ENCODE peak calls at places on chromosomes 5 and 9, in five cellular contexts. Z, L, X, S and I are unnamed samples.

GRCh38 chr9:93473411-93473810 is 20.0 kb upstream of the FAM120AOS start:
- DNase-seq in X (no peak), S (no peak), L (no peak), Z (no peak), I (no peak)

GRCh38 chr9:86946712-86947145 is 577 bp downstream of the GAS1 start:
- DNase-seq in S (peak; percentile 19), L (peak; percentile 92), Z (peak; percentile 69), X (peak; percentile 66), I (no peak)

GRCh38 chr5:66849803-66850202 is 253.6 kb downstream of the MAST4 start:
- DNase-seq in Z (no peak), L (no peak), S (no peak), X (no peak), I (no peak)

GRCh38 chr5:1660511-1660910 is 136.8 kb upstream of the LPCAT1 start:
- DNase-seq in X (no peak), Z (no peak), L (peak; percentile 77), S (no peak), I (no peak)

GRCh38 chr9:2623046-2623865 is 1.7 kb downstream of the VLDLR start:
- DNase-seq in L (peak; percentile 84), Z (peak; percentile 80), X (peak; percentile 75), S (no peak), I (peak; percentile 83)

GRCh38 chr5:37424441-37424840 is 45.3 kb downstream of the WDR70 start:
- DNase-seq in L (no peak), S (no peak), X (no peak), Z (no peak), I (no peak)

GRCh38 chr9:79685576-79685975 is 113.8 kb downstream of the TLE4 start:
- DNase-seq in X (no peak), Z (no peak), L (no peak), S (no peak), I (no peak)

GRCh38 chr5:124630767-124631704 is 115.4 kb downstream of the ZNF608 start:
- DNase-seq in Z (no peak), L (no peak), S (no peak), X (no peak), I (no peak)

GRCh38 chr5:72079288-72079687 is 28.0 kb upstream of the MAP1B start:
- DNase-seq in Z (no peak), L (no peak), S (no peak), X (peak; percentile 19), I (no peak)

GRCh38 chr5:40601198-40601868 is 78.4 kb upstream of the PTGER4 start:
- DNase-seq in L (no peak), X (no peak), Z (no peak), S (no peak), I (no peak)

GRCh38 chr5:73182282-73182681 is 9.3 kb downstream of the TMEM174 start:
- DNase-seq in S (no peak), L (no peak), X (no peak), Z (no peak), I (no peak)

GRCh38 chr5:64784451-64785025 is 15.8 kb downstream of the CWC27 start:
- DNase-seq in X (peak; percentile 53), Z (peak; percentile 63), L (peak; percentile 90), S (peak; percentile 92), I (peak; percentile 77)

DNA sequence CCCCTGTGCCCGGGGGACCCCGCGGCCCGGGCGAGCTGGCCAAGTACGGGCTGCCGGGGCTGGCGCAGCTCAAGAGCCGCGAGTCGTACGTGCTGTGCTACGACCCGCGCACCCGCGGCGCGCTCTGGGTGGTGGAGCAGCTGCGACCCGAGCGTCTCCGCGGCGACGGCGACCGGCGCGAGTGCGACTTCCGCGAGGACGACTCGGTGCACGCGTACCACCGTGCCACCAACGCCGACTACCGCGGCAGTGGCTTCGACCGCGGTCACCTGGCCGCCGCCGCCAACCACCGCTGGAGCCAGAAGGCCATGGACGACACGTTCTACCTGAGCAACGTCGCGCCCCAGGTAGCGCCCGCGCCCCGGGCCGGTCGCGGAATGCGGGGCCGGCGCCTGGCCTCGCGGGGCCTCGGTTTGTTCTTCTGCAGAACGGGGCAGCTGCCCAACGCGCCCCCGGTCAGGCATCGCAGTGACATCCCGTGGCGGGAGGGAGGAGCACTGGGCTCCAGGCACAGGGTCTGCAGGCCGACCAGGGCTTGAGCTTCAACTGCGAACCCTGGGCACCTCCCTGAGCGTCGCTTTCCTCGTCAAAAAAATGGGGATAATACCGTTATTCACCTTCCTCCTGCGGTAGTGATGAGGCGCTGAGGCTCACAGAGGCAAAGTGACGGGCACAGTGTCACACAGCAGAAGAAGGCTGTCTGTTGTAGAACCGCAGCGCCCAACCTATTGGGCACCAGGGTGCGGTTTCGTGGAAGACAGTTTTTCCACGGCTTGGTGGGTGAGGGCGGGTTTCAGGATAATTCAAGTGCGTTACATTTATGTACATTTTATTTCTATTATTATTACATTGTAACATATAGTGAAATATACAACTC is 777 bp downstream of the ENDOG start:
- DNase-seq in X (no peak), Z (peak; percentile 48), L (no peak), S (no peak), I (peak; percentile 58)
- TF ChIP-seq POLR2A in X (no peak), Z (no peak), L (no peak), S (no peak), I (no peak)

DNA sequence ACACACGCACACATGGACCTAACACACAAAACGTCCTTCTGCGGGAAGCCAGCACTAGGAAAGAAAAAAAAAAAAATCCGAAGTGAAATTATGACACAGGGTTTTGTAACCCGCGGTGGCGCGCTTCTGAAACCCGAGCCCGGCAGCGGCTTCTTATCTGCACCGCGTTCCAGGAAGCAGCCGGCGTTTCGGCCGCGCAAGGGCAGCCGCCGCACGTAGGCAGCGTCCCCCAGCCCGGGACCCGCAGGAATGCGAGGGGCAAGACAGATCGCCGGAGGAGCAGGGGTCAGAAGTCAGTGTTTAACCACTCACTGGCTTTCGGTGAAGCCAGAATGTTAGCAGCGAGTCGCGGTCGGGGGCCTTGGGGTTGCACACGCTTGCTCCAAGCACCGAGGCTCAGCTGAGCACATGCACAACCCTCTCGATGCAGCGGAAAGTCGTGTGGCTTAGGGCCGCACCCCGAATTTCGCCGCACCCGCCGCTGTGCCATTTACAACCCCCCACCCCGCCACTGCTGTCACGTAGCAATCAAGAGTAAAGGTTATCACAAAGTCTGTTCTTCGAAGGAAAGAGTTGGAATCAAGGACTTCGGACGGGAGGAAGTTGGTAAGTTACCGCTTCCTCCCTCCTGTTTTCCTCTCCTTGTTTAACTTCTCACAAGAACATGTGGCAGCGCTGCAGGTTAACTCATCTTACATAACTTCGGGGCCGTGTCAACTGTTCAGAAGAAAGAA is 167.9 kb downstream of the AUH start:
- DNase-seq in Z (peak; percentile 86), S (peak; percentile 82), L (peak; percentile 95), X (peak; percentile 92), I (peak; percentile 92)
- TF ChIP-seq POLR2A in Z (peak; percentile 68), S (no peak), L (no peak), X (peak; percentile 84), I (peak; percentile 96)

GRCh38 chr9:128552153-128552743 is at the start of gene SPTAN1:
- DNase-seq in S (peak; percentile 89), Z (peak; percentile 96), X (peak; percentile 88), L (peak; percentile 98), I (peak; percentile 86)
- TF ChIP-seq POLR2A in S (peak; percentile 19), Z (peak; percentile 99), X (peak; percentile 98), L (no peak), I (peak; percentile 98)

DNA sequence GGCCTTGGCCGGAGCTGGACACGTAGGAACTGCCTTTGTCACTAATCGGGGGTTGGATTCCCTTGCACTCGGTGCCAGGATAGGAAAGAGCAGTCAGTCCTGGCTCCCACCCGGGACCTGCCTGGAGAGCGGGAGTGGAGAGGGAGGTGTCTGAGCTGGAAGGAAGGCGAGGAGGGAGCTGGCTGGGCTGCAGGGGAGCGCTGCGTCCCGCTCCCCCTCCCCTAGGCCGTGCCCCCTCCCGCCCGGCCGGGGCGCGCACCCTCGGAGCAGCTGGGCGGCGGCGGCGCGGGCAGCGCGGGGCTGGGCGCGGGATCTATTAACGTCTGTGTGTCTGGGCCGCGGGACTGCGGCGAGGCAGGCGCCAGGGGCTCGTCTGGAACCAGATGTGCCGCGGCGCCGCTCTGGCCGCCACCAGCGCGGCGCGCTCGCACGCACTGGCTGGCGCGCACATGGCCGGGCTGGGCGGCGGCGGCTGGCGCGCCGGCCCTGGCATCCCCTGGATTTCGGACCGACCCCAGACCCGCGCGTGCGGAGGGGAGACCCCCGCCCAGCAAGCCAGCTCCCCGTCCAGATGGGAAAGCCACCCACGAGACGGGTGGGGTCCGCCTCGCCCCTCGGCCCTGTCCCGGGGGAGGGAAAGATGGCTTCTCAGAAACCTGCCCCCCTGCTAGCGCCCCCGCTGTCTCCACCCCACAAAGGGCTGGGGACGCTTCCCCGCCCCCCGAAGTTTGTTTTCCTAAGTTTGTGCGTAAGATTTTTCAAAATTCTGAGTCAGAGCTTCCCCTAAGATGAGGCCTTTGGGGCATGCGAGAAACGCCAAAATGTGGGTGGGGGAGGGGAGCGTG is 31.9 kb downstream of the PRRX2 start:
- DNase-seq in Z (peak; percentile 66), L (peak; percentile 93), X (peak; percentile 89), S (no peak), I (peak; percentile 20)
- TF ChIP-seq POLR2A in Z (no peak), L (no peak), X (no peak), S (no peak), I (no peak)

GRCh38 chr5:51383494-51384081 is 340 bp downstream of the ISL1 start:
- DNase-seq in S (no peak), L (no peak), Z (no peak), X (no peak), I (no peak)
- TF ChIP-seq POLR2A in S (no peak), L (no peak), Z (no peak), X (no peak), I (no peak)

GRCh38 chr9:19372576-19372975 is 7.5 kb downstream of the RPS6 start:
- DNase-seq in L (no peak), Z (no peak), X (no peak), S (no peak), I (no peak)

GRCh38 chr9:19375536-19375935 is 4.5 kb downstream of the RPS6 start:
- DNase-seq in L (no peak), X (no peak), Z (no peak), S (no peak), I (no peak)

GRCh38 chr9:19376931-19377330 is 3.1 kb downstream of the RPS6 start:
- DNase-seq in X (no peak), Z (no peak), S (no peak), L (no peak), I (no peak)

GRCh38 chr9:19371942-19372341 is 8.1 kb downstream of the RPS6 start:
- DNase-seq in X (no peak), S (peak; percentile 8), Z (no peak), L (no peak), I (no peak)

GRCh38 chr9:19373527-19373926 is 6.5 kb downstream of the RPS6 start:
- DNase-seq in Z (no peak), S (no peak), X (no peak), L (no peak), I (no peak)
- TF ChIP-seq POLR2A in Z (no peak), S (no peak), X (no peak), L (no peak), I (no peak)